ENCODE peak calls at places on chromosomes 6 and 20, in five cellular contexts. Y is uterus; E is cardiac fibroblast; H is WTC11; M is stimulated activated CD4-positive, alpha-beta T cell treated with anti-CD3 and anti-CD28 coated beads, Interleukin-4, amount 100 ng/mL, for 48 hours. C is an unnamed sample.

GRCh38 chr20:13353261-13353945 is 132.3 kb downstream of the ISM1 start:
- DNase-seq in Y (no peak), E (no peak), H (no peak), M (no peak), C (no peak)

GRCh38 chr6:36656441-36656840 is 22.1 kb upstream of the CDKN1A start:
- DNase-seq in Y (no peak), E (no peak), H (no peak), M (no peak), C (no peak)

GRCh38 chr20:59428441-59429205 is 128.2 kb downstream of the EDN3 start:
- DNase-seq in Y (no peak), E (no peak), H (no peak), M (no peak), C (no peak)

GRCh38 chr6:37628611-37629320 is 68.9 kb downstream of the MDGA1 start:
- DNase-seq in Y (no peak), E (peak), H (no peak), M (no peak), C (no peak)

GRCh38 chr6:108937170-108937569 is 88.9 kb downstream of the ARMC2 start:
- DNase-seq in Y (no peak), E (no peak), H (no peak), M (no peak), C (no peak)

GRCh38 chr6:119207973-119208725 is 129.7 kb upstream of the FAM184A start:
- DNase-seq in Y (no peak), E (peak), H (no peak), M (no peak), C (no peak)

GRCh38 chr20:23340524-23340923 is 10.1 kb upstream of the NXT1 start:
- DNase-seq in Y (peak), E (peak), H (peak), M (no peak), C (no peak)

GRCh38 chr6:34273242-34273805 is 24.5 kb upstream of the SMIM29 start:
- DNase-seq in Y (no peak), E (peak), H (no peak), M (no peak), C (peak)

GRCh38 chr6:167565884-167566491 is 241.1 kb downstream of the TTLL2 start:
- DNase-seq in Y (no peak), E (peak), H (no peak), M (no peak), C (no peak)

GRCh38 chr6:147751232-147751631 is 242.7 kb downstream of the SAMD5 start:
- DNase-seq in Y (no peak), E (no peak), H (no peak), M (no peak), C (no peak)

GRCh38 chr6:43910149-43910637 is 140.2 kb downstream of the VEGFA start:
- DNase-seq in Y (no peak), E (no peak), H (no peak), M (no peak), C (no peak)

GRCh38 chr6:99822741-99823512 is 171.1 kb downstream of the MCHR2 start:
- DNase-seq in Y (no peak), E (peak), H (no peak), M (no peak), C (no peak)

GRCh38 chr20:9225879-9226278 is 157.0 kb downstream of the PLCB4 start:
- DNase-seq in Y (no peak), E (no peak), H (no peak), M (no peak), C (no peak)

GRCh38 chr6:142942805-142943227 is 2.2 kb downstream of the HIVEP2 start:
- DNase-seq in Y (no peak), E (peak), H (no peak), M (no peak), C (no peak)

GRCh38 chr6:121597654-121598053 is 162.2 kb downstream of the GJA1 start:
- DNase-seq in Y (no peak), E (no peak), H (no peak), M (no peak), C (no peak)

GRCh38 chr6:138833819-138834539 is 38.1 kb downstream of the ECT2L start:
- DNase-seq in Y (peak), E (peak), H (no peak), M (no peak), C (no peak)